ENCODE peak calls at places on chromosome 10, in seven cellular contexts. One of them, this sample, is unnamed.
A peak's percentile ranks its signal among the peaks of the same experiment; 100 is the strongest.

GRCh38 chr10:116699783-116700150 is 42.6 kb downstream of the HSPA12A start:
- DNase-seq in H1: no peak
- DNase-seq in H9: no peak
- DNase-seq in trophoblast cell: no peak
- DNase-seq in IMR-90: no peak
- DNase-seq in mesendoderm: no peak
- DNase-seq in neuronal stem cell: no peak
- DNase-seq in this sample: no peak

GRCh38 chr10:11147723-11148122 is 130.1 kb downstream of the CELF2 start:
- DNase-seq in trophoblast cell: no peak
- DNase-seq in IMR-90: no peak
- DNase-seq in neuronal stem cell: no peak
- DNase-seq in mesendoderm: no peak
- DNase-seq in H9: no peak
- DNase-seq in H1: no peak
- DNase-seq in this sample: no peak

GRCh38 chr10:120969219-120969645 is 118.1 kb downstream of the WDR11 start:
- DNase-seq in IMR-90: no peak
- DNase-seq in trophoblast cell: no peak
- DNase-seq in neuronal stem cell: no peak
- DNase-seq in H9: no peak
- DNase-seq in H1: no peak
- DNase-seq in mesendoderm: no peak
- DNase-seq in this sample: peak; percentile 47

GRCh38 chr10:30422981-30423654 is 10.9 kb upstream of the MAP3K8 start:
- DNase-seq in mesendoderm: peak; percentile 98
- DNase-seq in IMR-90: peak; percentile 86
- DNase-seq in neuronal stem cell: peak; percentile 27
- DNase-seq in trophoblast cell: peak; percentile 97
- DNase-seq in H1: peak; percentile 25
- DNase-seq in H9: peak; percentile 74
- DNase-seq in this sample: peak; percentile 33

GRCh38 chr10:48252354-48252650 is 22.2 kb downstream of the FRMPD2 start:
- DNase-seq in H9: no peak
- DNase-seq in H1: no peak
- DNase-seq in IMR-90: no peak
- DNase-seq in trophoblast cell: no peak
- DNase-seq in neuronal stem cell: no peak
- DNase-seq in mesendoderm: no peak
- DNase-seq in this sample: no peak

GRCh38 chr10:86364551-86365345 is 1.8 kb downstream of the GRID1 start:
- DNase-seq in IMR-90: no peak
- DNase-seq in trophoblast cell: no peak
- DNase-seq in neuronal stem cell: no peak
- DNase-seq in H1: no peak
- DNase-seq in mesendoderm: peak; percentile 84
- DNase-seq in H9: peak; percentile 77
- DNase-seq in this sample: peak; percentile 18

GRCh38 chr10:126098216-126098561 is 201.8 kb downstream of the FANK1 start:
- DNase-seq in H1: no peak
- DNase-seq in H9: no peak
- DNase-seq in IMR-90: no peak
- DNase-seq in mesendoderm: no peak
- DNase-seq in neuronal stem cell: no peak
- DNase-seq in trophoblast cell: no peak
- DNase-seq in this sample: no peak

GRCh38 chr10:69419761-69420126 is 3.0 kb upstream of the TACR2 start:
- DNase-seq in trophoblast cell: no peak
- DNase-seq in IMR-90: no peak
- DNase-seq in H9: no peak
- DNase-seq in H1: no peak
- DNase-seq in mesendoderm: no peak
- DNase-seq in neuronal stem cell: no peak
- DNase-seq in this sample: no peak

GRCh38 chr10:89591111-89591795 is 53.8 kb downstream of the PANK1 start:
- DNase-seq in H9: no peak
- DNase-seq in neuronal stem cell: no peak
- DNase-seq in H1: no peak
- DNase-seq in trophoblast cell: no peak
- DNase-seq in IMR-90: peak; percentile 52
- DNase-seq in mesendoderm: no peak
- DNase-seq in this sample: peak; percentile 51

GRCh38 chr10:73480158-73480557 is 15.7 kb downstream of the PPP3CB start:
- DNase-seq in neuronal stem cell: no peak
- DNase-seq in mesendoderm: peak; percentile 55
- DNase-seq in H9: no peak
- DNase-seq in H1: no peak
- DNase-seq in trophoblast cell: no peak
- DNase-seq in IMR-90: peak; percentile 79
- DNase-seq in this sample: peak; percentile 41

GRCh38 chr10:132333386-132333785 is 1.4 kb downstream of the LRRC27 start:
- DNase-seq in H1: no peak
- DNase-seq in neuronal stem cell: no peak
- DNase-seq in H9: no peak
- DNase-seq in mesendoderm: no peak
- DNase-seq in trophoblast cell: no peak
- DNase-seq in IMR-90: no peak
- DNase-seq in this sample: no peak

GRCh38 chr10:60246382-60246781 is 143.3 kb downstream of the ANK3 start:
- DNase-seq in IMR-90: no peak
- DNase-seq in mesendoderm: peak; percentile 94
- DNase-seq in trophoblast cell: no peak
- DNase-seq in H9: no peak
- DNase-seq in neuronal stem cell: no peak
- DNase-seq in H1: no peak
- DNase-seq in this sample: no peak

GRCh38 chr10:28280652-28281051 is 22.2 kb downstream of the MPP7 start:
- DNase-seq in H1: no peak
- DNase-seq in trophoblast cell: no peak
- DNase-seq in neuronal stem cell: no peak
- DNase-seq in H9: no peak
- DNase-seq in mesendoderm: no peak
- DNase-seq in IMR-90: peak; percentile 51
- DNase-seq in this sample: no peak

GRCh38 chr10:100349087-100349486 is 2.1 kb downstream of the SCD start:
- DNase-seq in H1: no peak
- DNase-seq in H9: no peak
- DNase-seq in trophoblast cell: no peak
- DNase-seq in neuronal stem cell: no peak
- DNase-seq in IMR-90: no peak
- DNase-seq in mesendoderm: no peak
- DNase-seq in this sample: no peak

GRCh38 chr10:13382759-13383753 is 35.0 kb upstream of the SEPHS1 start:
- DNase-seq in neuronal stem cell: no peak
- DNase-seq in H9: peak; percentile 53
- DNase-seq in trophoblast cell: peak; percentile 18
- DNase-seq in H1: no peak
- DNase-seq in IMR-90: no peak
- DNase-seq in mesendoderm: no peak
- DNase-seq in this sample: no peak

GRCh38 chr10:116798859-116799258 is 50.4 kb upstream of the ENO4 start:
- DNase-seq in mesendoderm: no peak
- DNase-seq in neuronal stem cell: no peak
- DNase-seq in IMR-90: no peak
- DNase-seq in trophoblast cell: no peak
- DNase-seq in H9: no peak
- DNase-seq in H1: no peak
- DNase-seq in this sample: no peak

GRCh38 chr10:58976254-58976653 is 200.2 kb upstream of the PHYHIPL start:
- DNase-seq in H9: no peak
- DNase-seq in trophoblast cell: no peak
- DNase-seq in neuronal stem cell: no peak
- DNase-seq in IMR-90: no peak
- DNase-seq in mesendoderm: no peak
- DNase-seq in H1: no peak
- DNase-seq in this sample: no peak

GRCh38 chr10:61366365-61366764 is 86.8 kb downstream of the TMEM26 start:
- DNase-seq in mesendoderm: no peak
- DNase-seq in trophoblast cell: no peak
- DNase-seq in neuronal stem cell: no peak
- DNase-seq in H1: no peak
- DNase-seq in H9: no peak
- DNase-seq in IMR-90: no peak
- DNase-seq in this sample: no peak

GRCh38 chr10:103598654-103599115 is 105.2 kb downstream of the NEURL1 start:
- DNase-seq in H1: peak; percentile 31
- DNase-seq in IMR-90: peak; percentile 82
- DNase-seq in neuronal stem cell: peak; percentile 70
- DNase-seq in mesendoderm: peak; percentile 84
- DNase-seq in trophoblast cell: peak; percentile 50
- DNase-seq in H9: peak; percentile 75
- DNase-seq in this sample: peak; percentile 88

GRCh38 chr10:123480845-123481244 is 185.3 kb upstream of the GPR26 start:
- DNase-seq in trophoblast cell: no peak
- DNase-seq in neuronal stem cell: no peak
- DNase-seq in H9: no peak
- DNase-seq in H1: no peak
- DNase-seq in IMR-90: no peak
- DNase-seq in mesendoderm: no peak
- DNase-seq in this sample: no peak

GRCh38 chr10:118311505-118311904 is 30.6 kb downstream of the FAM204A start:
- DNase-seq in IMR-90: no peak
- DNase-seq in neuronal stem cell: no peak
- DNase-seq in H1: no peak
- DNase-seq in mesendoderm: peak; percentile 11
- DNase-seq in H9: no peak
- DNase-seq in trophoblast cell: no peak
- DNase-seq in this sample: no peak

GRCh38 chr10:117374506-117375359 is 507 bp downstream of the PDZD8 start:
- DNase-seq in neuronal stem cell: no peak
- DNase-seq in H1: no peak
- DNase-seq in IMR-90: peak; percentile 46
- DNase-seq in mesendoderm: peak; percentile 59
- DNase-seq in H9: peak; percentile 43
- DNase-seq in trophoblast cell: peak; percentile 34
- DNase-seq in this sample: peak; percentile 70

GRCh38 chr10:24382596-24382978 is 173.6 kb downstream of the KIAA1217 start:
- DNase-seq in H9: no peak
- DNase-seq in neuronal stem cell: no peak
- DNase-seq in H1: no peak
- DNase-seq in IMR-90: no peak
- DNase-seq in mesendoderm: no peak
- DNase-seq in trophoblast cell: no peak
- DNase-seq in this sample: no peak

GRCh38 chr10:75724047-75724446 is 292.6 kb downstream of the LRMDA start:
- DNase-seq in neuronal stem cell: no peak
- DNase-seq in H1: no peak
- DNase-seq in mesendoderm: no peak
- DNase-seq in IMR-90: no peak
- DNase-seq in trophoblast cell: no peak
- DNase-seq in H9: no peak
- DNase-seq in this sample: no peak

GRCh38 chr10:75723319-75723965 is 292.0 kb downstream of the LRMDA start:
- DNase-seq in H9: no peak
- DNase-seq in H1: no peak
- DNase-seq in mesendoderm: no peak
- DNase-seq in trophoblast cell: no peak
- DNase-seq in IMR-90: no peak
- DNase-seq in neuronal stem cell: no peak
- DNase-seq in this sample: no peak

GRCh38 chr10:75718996-75719395 is 287.6 kb downstream of the LRMDA start:
- DNase-seq in H9: no peak
- DNase-seq in H1: no peak
- DNase-seq in mesendoderm: no peak
- DNase-seq in IMR-90: no peak
- DNase-seq in trophoblast cell: no peak
- DNase-seq in neuronal stem cell: no peak
- DNase-seq in this sample: no peak

GRCh38 chr10:75726522-75727493 is 295.4 kb downstream of the LRMDA start:
- DNase-seq in mesendoderm: no peak
- DNase-seq in H1: no peak
- DNase-seq in neuronal stem cell: no peak
- DNase-seq in trophoblast cell: no peak
- DNase-seq in H9: no peak
- DNase-seq in IMR-90: no peak
- DNase-seq in this sample: no peak

DNA sequence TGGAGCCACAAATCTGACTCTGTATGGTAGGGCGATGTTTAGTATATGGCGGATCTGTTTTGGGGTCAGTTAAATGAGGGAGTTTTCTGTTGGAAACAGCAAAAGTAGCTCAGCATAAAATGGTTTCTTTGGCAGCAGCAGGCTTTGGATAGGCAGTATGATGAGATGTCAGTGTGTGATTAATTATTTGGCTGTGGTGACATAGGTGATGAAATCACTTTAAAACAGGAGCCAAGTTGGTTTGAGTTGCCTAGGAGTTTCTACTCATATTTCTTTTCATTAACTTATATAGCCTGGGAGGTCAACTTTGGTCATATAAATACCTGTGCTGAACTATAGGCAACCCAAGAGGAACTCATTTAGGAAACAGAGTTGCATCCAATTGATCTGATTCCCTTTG is 291.2 kb downstream of the LRMDA start:
- DNase-seq in IMR-90: no peak
- DNase-seq in H1: no peak
- DNase-seq in neuronal stem cell: no peak
- DNase-seq in mesendoderm: no peak
- DNase-seq in H9: no peak
- DNase-seq in trophoblast cell: no peak
- DNase-seq in this sample: no peak
- H3K4me1 ChIP-seq in IMR-90: no peaks in the 10 kb centered on the region
- H3K4me1 ChIP-seq in H1: no peaks in the 10 kb centered on the region
- H3K4me1 ChIP-seq in neuronal stem cell: no peaks in the 10 kb centered on the region
- H3K4me1 ChIP-seq in mesendoderm: no peaks in the 10 kb centered on the region
- H3K4me1 ChIP-seq in H9: no peaks in the 10 kb centered on the region
- H3K4me1 ChIP-seq in trophoblast cell: no peaks in the 10 kb centered on the region
- H3K4me1 ChIP-seq in this sample: no peaks in the 10 kb centered on the region

DNA sequence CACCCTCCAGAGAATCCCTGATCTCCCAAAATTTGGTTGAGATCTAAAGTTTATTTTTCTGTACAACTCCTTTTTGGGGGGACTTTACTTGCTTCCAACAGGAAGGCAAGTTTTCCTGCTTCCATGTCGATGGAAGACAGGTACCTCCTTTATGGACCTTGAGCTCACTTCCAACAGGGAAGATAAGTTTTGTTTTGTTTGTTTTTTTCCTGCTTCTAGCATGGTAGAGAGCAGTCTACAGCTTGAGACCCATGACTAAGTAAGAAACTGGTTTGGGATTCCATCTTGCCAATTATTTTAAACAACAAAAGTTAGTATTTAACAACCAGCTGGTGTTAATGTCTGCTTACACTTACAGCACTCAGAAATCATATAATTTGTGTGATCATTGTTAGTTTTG is 74.4 kb downstream of the ST8SIA6 start:
- DNase-seq in mesendoderm: no peak
- DNase-seq in H1: no peak
- DNase-seq in IMR-90: no peak
- DNase-seq in trophoblast cell: no peak
- DNase-seq in neuronal stem cell: no peak
- DNase-seq in H9: no peak
- DNase-seq in this sample: no peak
- H2BK5ac ChIP-seq in mesendoderm: peak overlapping the region; percentile 96
- H2BK5ac ChIP-seq in H1: no peak overlapping the region
- H2BK5ac ChIP-seq in IMR-90: no peak overlapping the region
- H2BK5ac ChIP-seq in trophoblast cell: no peak overlapping the region
- H2BK5ac ChIP-seq in neuronal stem cell: no peak overlapping the region
- H2BK5ac ChIP-seq in H9: no peak overlapping the region
- H2BK5ac ChIP-seq in this sample: no peak overlapping the region

GRCh38 chr10:1074063-1074747 is 18.0 kb downstream of the WDR37 start:
- DNase-seq in IMR-90: no peak
- DNase-seq in trophoblast cell: no peak
- DNase-seq in neuronal stem cell: no peak
- DNase-seq in H1: no peak
- DNase-seq in mesendoderm: peak; percentile 38
- DNase-seq in H9: no peak
- DNase-seq in this sample: no peak
- H3K79me1 ChIP-seq in IMR-90: peaks cover 47% of the 10 kb centered on the region
- H3K79me1 ChIP-seq in trophoblast cell: no peaks in the 10 kb centered on the region
- H3K79me1 ChIP-seq in neuronal stem cell: no peaks in the 10 kb centered on the region
- H3K79me1 ChIP-seq in H1: no peaks in the 10 kb centered on the region
- H3K79me1 ChIP-seq in mesendoderm: no peaks in the 10 kb centered on the region
- H3K79me1 ChIP-seq in H9: peaks cover 2% of the 10 kb centered on the region
- H3K79me1 ChIP-seq in this sample: peaks cover 25% of the 10 kb centered on the region

GRCh38 chr10:51588984-51589383 is 110.4 kb downstream of the CSTF2T start:
- DNase-seq in mesendoderm: peak; percentile 11
- DNase-seq in trophoblast cell: no peak
- DNase-seq in H9: no peak
- DNase-seq in IMR-90: no peak
- DNase-seq in H1: no peak
- DNase-seq in neuronal stem cell: no peak
- DNase-seq in this sample: no peak
- H3K4me1 ChIP-seq in mesendoderm: no peaks in the 10 kb centered on the region
- H3K4me1 ChIP-seq in trophoblast cell: no peaks in the 10 kb centered on the region
- H3K4me1 ChIP-seq in H9: peaks cover 6% of the 10 kb centered on the region
- H3K4me1 ChIP-seq in IMR-90: no peaks in the 10 kb centered on the region
- H3K4me1 ChIP-seq in H1: no peaks in the 10 kb centered on the region
- H3K4me1 ChIP-seq in neuronal stem cell: no peaks in the 10 kb centered on the region
- H3K4me1 ChIP-seq in this sample: no peaks in the 10 kb centered on the region